ENCODE peak calls at places on chromosome 15, in four cellular contexts. One of them, this sample, is unnamed.

GRCh38 chr15:97759363-97759762 is 201.1 kb upstream of the ARRDC4 start:
- DNase-seq in H9: no peak
- DNase-seq in H1: no peak
- DNase-seq in IMR-90: no peak
- DNase-seq in this sample: no peak

GRCh38 chr15:63189955-63190691 is 717 bp downstream of the RAB8B start:
- DNase-seq in H9: no peak
- DNase-seq in H1: no peak
- DNase-seq in IMR-90: no peak
- DNase-seq in this sample: peak; percentile 37

GRCh38 chr15:100572362-100572983 is 29.5 kb downstream of the LINS1 start:
- DNase-seq in H9: no peak
- DNase-seq in H1: no peak
- DNase-seq in IMR-90: peak; percentile 23
- DNase-seq in this sample: no peak

GRCh38 chr15:101087172-101087769 is 164.6 kb downstream of the CHSY1 start:
- DNase-seq in H9: no peak
- DNase-seq in IMR-90: no peak
- DNase-seq in H1: no peak
- DNase-seq in this sample: no peak

GRCh38 chr15:55475842-55476241 is 32.2 kb downstream of the DNAAF4 start:
- DNase-seq in H9: no peak
- DNase-seq in IMR-90: no peak
- DNase-seq in H1: no peak
- DNase-seq in this sample: no peak

GRCh38 chr15:91289324-91289723 is 189.3 kb downstream of the SV2B start:
- DNase-seq in H1: no peak
- DNase-seq in H9: peak; percentile 57
- DNase-seq in IMR-90: no peak
- DNase-seq in this sample: peak; percentile 63

GRCh38 chr15:75208501-75209288 is 7.0 kb downstream of the C15orf39 start:
- DNase-seq in H1: no peak
- DNase-seq in IMR-90: no peak
- DNase-seq in H9: no peak
- DNase-seq in this sample: no peak

GRCh38 chr15:89356634-89357298 is 22.1 kb upstream of the POLG start:
- DNase-seq in H9: no peak
- DNase-seq in IMR-90: no peak
- DNase-seq in H1: no peak
- DNase-seq in this sample: no peak

GRCh38 chr15:90671216-90671615 is 45.9 kb upstream of the BLM start:
- DNase-seq in IMR-90: no peak
- DNase-seq in H1: no peak
- DNase-seq in H9: no peak
- DNase-seq in this sample: no peak

GRCh38 chr15:67746450-67746849 is 78.9 kb upstream of the SKOR1 start:
- DNase-seq in IMR-90: no peak
- DNase-seq in H9: no peak
- DNase-seq in H1: no peak
- DNase-seq in this sample: peak; percentile 17

GRCh38 chr15:99985878-99986277 is 252.6 kb upstream of the LYSMD4 start:
- DNase-seq in IMR-90: no peak
- DNase-seq in H9: no peak
- DNase-seq in H1: no peak
- DNase-seq in this sample: no peak

GRCh38 chr15:79166311-79166955 is 75.9 kb upstream of the RASGRF1 start:
- DNase-seq in H1: no peak
- DNase-seq in H9: no peak
- DNase-seq in IMR-90: no peak
- DNase-seq in this sample: peak; percentile 3

GRCh38 chr15:88661041-88661765 is 22.4 kb downstream of the ISG20 start:
- DNase-seq in IMR-90: peak; percentile 49
- DNase-seq in H1: no peak
- DNase-seq in H9: no peak
- DNase-seq in this sample: no peak

GRCh38 chr15:49370782-49371181 is 52.3 kb upstream of the FGF7 start:
- DNase-seq in H1: no peak
- DNase-seq in H9: no peak
- DNase-seq in IMR-90: peak; percentile 39
- DNase-seq in this sample: no peak

GRCh38 chr15:25711164-25711563 is 152.0 kb downstream of the ATP10A start:
- DNase-seq in H9: no peak
- DNase-seq in H1: no peak
- DNase-seq in IMR-90: no peak
- DNase-seq in this sample: no peak

GRCh38 chr15:80568876-80569605 is 126.1 kb upstream of the ABHD17C start:
- DNase-seq in H1: no peak
- DNase-seq in IMR-90: peak; percentile 16
- DNase-seq in H9: peak; percentile 17
- DNase-seq in this sample: no peak

GRCh38 chr15:70248116-70249025 is 150.7 kb upstream of the TLE3 start:
- DNase-seq in IMR-90: no peak
- DNase-seq in H1: no peak
- DNase-seq in H9: peak; percentile 78
- DNase-seq in this sample: peak; percentile 79

GRCh38 chr15:101167791-101168462 is 83.9 kb downstream of the CHSY1 start:
- DNase-seq in H1: no peak
- DNase-seq in IMR-90: peak; percentile 97
- DNase-seq in H9: no peak
- DNase-seq in this sample: peak; percentile 87

GRCh38 chr15:67079361-67079760 is 14.0 kb downstream of the SMAD3 start:
- DNase-seq in IMR-90: peak; percentile 62
- DNase-seq in H1: no peak
- DNase-seq in H9: no peak
- DNase-seq in this sample: no peak

GRCh38 chr15:54032066-54032465 is 53.8 kb downstream of the UNC13C start:
- DNase-seq in H1: no peak
- DNase-seq in H9: no peak
- DNase-seq in IMR-90: no peak
- DNase-seq in this sample: no peak

GRCh38 chr15:83248151-83248851 is 36.2 kb downstream of the BNC1 start:
- DNase-seq in H9: peak; percentile 49
- DNase-seq in IMR-90: peak; percentile 68
- DNase-seq in H1: peak; percentile 54
- DNase-seq in this sample: peak; percentile 75

GRCh38 chr15:89936051-89936792 is 23.5 kb upstream of the ARPIN start:
- DNase-seq in H1: no peak
- DNase-seq in H9: no peak
- DNase-seq in IMR-90: no peak
- DNase-seq in this sample: no peak

GRCh38 chr15:73927476-73928240 is 1.4 kb downstream of the LOXL1 start:
- DNase-seq in H9: peak; percentile 80
- DNase-seq in IMR-90: peak; percentile 51
- DNase-seq in H1: peak; percentile 86
- DNase-seq in this sample: peak; percentile 64
- H3K23ac ChIP-seq in H9: no peak overlapping the region
- H3K23ac ChIP-seq in IMR-90: peak overlapping the region; percentile 87
- H3K23ac ChIP-seq in H1: no peak overlapping the region
- H3K23ac ChIP-seq in this sample: peak overlapping the region; percentile 53

DNA sequence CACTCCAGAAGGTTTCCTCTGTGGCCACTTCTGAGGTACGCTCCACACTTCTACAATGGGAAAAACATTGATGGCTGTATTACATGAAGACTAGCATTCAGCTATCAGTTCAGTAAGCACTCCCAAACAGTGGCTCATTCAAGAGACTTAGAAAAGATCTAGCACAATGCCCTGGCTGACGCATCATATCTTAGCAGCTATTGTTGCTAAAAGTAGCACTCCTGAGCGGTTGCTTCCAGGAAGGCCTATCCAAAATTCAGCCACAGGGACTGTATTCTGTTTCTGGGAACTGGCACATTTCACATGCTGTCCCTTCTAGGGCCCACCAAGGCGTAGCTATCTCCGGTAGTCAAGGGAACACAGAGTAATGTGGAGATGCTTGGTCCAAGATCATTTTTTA is 21.2 kb upstream of the SPRED1 start:
- DNase-seq in IMR-90: no peak
- DNase-seq in H1: no peak
- DNase-seq in H9: no peak
- DNase-seq in this sample: no peak
- H4K5ac ChIP-seq in IMR-90: no peak overlapping the region
- H4K5ac ChIP-seq in H1: no peak overlapping the region
- H4K5ac ChIP-seq in H9: no peak overlapping the region
- H4K5ac ChIP-seq in this sample: no peak overlapping the region

GRCh38 chr15:69100821-69101220 is 59.6 kb upstream of the GLCE start:
- DNase-seq in H1: no peak
- DNase-seq in H9: no peak
- DNase-seq in IMR-90: no peak
- DNase-seq in this sample: no peak

GRCh38 chr15:69098688-69099087 is 61.7 kb upstream of the GLCE start:
- DNase-seq in IMR-90: no peak
- DNase-seq in H1: no peak
- DNase-seq in H9: no peak
- DNase-seq in this sample: no peak

GRCh38 chr15:69104050-69104750 is 56.2 kb upstream of the GLCE start:
- DNase-seq in H1: no peak
- DNase-seq in IMR-90: no peak
- DNase-seq in H9: no peak
- DNase-seq in this sample: no peak

GRCh38 chr15:69096197-69096596 is 64.2 kb upstream of the GLCE start:
- DNase-seq in H1: no peak
- DNase-seq in IMR-90: no peak
- DNase-seq in H9: no peak
- DNase-seq in this sample: no peak

DNA sequence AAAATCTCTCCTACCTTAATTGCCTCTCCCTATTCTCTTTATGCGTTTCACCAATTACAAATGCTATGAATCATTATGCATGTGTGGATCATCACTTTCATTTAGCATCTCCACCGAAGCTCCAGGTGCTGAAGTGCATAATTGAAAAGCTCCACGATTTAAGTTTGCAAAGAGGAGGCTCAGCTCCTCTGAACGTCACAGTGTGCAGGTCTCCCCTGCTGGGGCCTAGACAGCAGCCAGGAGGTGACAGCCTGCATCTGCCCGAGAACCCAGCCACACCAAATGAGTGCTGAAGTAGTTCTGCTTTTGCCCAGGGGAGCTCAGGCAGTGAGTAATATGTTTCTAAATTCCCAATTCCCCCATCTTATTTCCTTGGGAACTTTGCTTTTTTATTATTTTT is 60.5 kb upstream of the GLCE start:
- DNase-seq in H9: no peak
- DNase-seq in IMR-90: no peak
- DNase-seq in H1: no peak
- DNase-seq in this sample: no peak
- H3K27ac ChIP-seq in H9: no peak overlapping the region
- H3K27ac ChIP-seq in IMR-90: no peak overlapping the region
- H3K27ac ChIP-seq in H1: no peak overlapping the region
- H3K27ac ChIP-seq in this sample: no peak overlapping the region

GRCh38 chr15:52529289-52529929 is 729 bp upstream of the MYO5A start:
- DNase-seq in IMR-90: no peak
- DNase-seq in H1: peak; percentile 81
- DNase-seq in H9: peak; percentile 48
- DNase-seq in this sample: peak; percentile 49
- H3K23ac ChIP-seq in IMR-90: peak overlapping the region; percentile 13
- H3K23ac ChIP-seq in H1: no peak overlapping the region
- H3K23ac ChIP-seq in H9: no peak overlapping the region
- H3K23ac ChIP-seq in this sample: no peak overlapping the region

DNA sequence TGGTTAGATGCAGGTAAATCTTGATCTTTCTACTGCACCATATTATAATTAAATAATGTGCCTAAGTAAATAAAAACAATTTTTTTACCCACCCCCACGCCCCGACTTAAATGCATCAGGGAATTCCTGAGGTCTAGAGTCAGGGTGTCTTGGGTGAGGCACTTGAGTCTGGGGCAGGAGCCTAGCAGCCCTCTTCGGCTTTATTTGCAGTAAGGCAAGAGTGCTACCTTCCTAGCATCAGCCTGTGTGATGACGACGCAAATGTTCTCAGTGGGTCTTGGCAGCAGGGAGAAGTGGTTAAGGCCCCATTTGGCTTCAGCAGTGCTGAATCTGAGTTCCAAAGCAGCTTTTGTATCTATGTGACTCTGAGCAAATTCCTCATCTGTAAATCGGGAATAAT is 88.7 kb downstream of the POLR2M start:
- DNase-seq in H9: no peak
- DNase-seq in H1: no peak
- DNase-seq in IMR-90: no peak
- DNase-seq in this sample: no peak
- H4K5ac ChIP-seq in H9: no peak overlapping the region
- H4K5ac ChIP-seq in H1: no peak overlapping the region
- H4K5ac ChIP-seq in IMR-90: no peak overlapping the region
- H4K5ac ChIP-seq in this sample: no peak overlapping the region

GRCh38 chr15:69114231-69114937 is 46.1 kb upstream of the GLCE start:
- DNase-seq in H9: no peak
- DNase-seq in IMR-90: no peak
- DNase-seq in H1: no peak
- DNase-seq in this sample: no peak
- H3K27ac ChIP-seq in H9: no peak overlapping the region
- H3K27ac ChIP-seq in IMR-90: no peak overlapping the region
- H3K27ac ChIP-seq in H1: no peak overlapping the region
- H3K27ac ChIP-seq in this sample: no peak overlapping the region

DNA sequence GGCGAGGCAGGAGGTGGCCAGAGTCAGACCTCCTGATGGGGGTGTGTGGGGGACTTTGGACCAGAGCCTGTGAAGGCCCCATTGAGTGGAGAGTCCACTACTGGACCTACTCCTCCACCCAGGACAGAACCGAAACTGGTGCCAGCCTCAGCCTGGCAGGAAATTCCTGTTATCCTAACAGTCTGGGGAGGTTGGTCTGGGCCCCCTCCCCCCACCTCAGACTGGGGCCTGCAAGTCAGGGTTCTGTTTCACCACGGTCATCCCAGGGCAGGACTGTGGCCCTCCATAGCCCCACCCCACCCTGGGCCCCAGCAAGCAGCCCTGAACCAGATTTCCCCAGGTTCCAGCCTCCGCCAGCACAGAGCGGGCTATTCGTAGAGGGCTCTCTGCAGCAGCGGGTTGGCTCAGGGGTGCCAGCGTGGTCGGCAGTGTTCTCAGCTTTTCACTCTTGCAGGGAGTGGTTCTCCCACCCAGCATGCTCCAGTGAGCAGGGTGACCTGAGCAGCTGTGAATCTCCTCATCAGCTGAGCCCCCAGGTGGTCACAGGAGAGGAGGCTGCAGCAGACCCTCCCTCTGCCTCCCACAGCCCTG is 217.3 kb downstream of the TBC1D2B start:
- DNase-seq in IMR-90: no peak
- DNase-seq in H9: peak; percentile 21
- DNase-seq in H1: no peak
- DNase-seq in this sample: no peak
- H3K23ac ChIP-seq in IMR-90: no peak overlapping the region
- H3K23ac ChIP-seq in H9: no peak overlapping the region
- H3K23ac ChIP-seq in H1: no peak overlapping the region
- H3K23ac ChIP-seq in this sample: no peak overlapping the region

This sample was measured in mesendoderm.